ENCODE peak calls at places on chromosomes 2 and 18, in six cellular contexts. One of them, this sample, is unnamed.
A peak's percentile ranks its signal among the peaks of the same experiment; 100 is the strongest.

GRCh38 chr2:2747797-2748301 is 416.8 kb upstream of the MYT1L start:
- DNase-seq in breast epithelium: no peak
- DNase-seq in foreskin fibroblast: no peak
- DNase-seq in HFF-Myc: no peak
- DNase-seq in fibroblast of pulmonary artery: no peak
- DNase-seq in A549: no peak
- DNase-seq in this sample: peak; percentile 89

GRCh38 chr2:98915751-98916358 is 20.2 kb downstream of the CRACDL start:
- DNase-seq in breast epithelium: no peak
- DNase-seq in foreskin fibroblast: peak; percentile 47
- DNase-seq in HFF-Myc: no peak
- DNase-seq in fibroblast of pulmonary artery: peak; percentile 31
- DNase-seq in A549: no peak
- DNase-seq in this sample: peak; percentile 85

GRCh38 chr2:112836695-112837117 is at the start of gene IL1B:
- DNase-seq in breast epithelium: no peak
- DNase-seq in foreskin fibroblast: peak; percentile 50
- DNase-seq in HFF-Myc: no peak
- DNase-seq in fibroblast of pulmonary artery: peak; percentile 97
- DNase-seq in A549: no peak
- DNase-seq in this sample: peak; percentile 91

GRCh38 chr2:174085781-174086180 is 120.6 kb upstream of the SP3 start:
- DNase-seq in breast epithelium: no peak
- DNase-seq in foreskin fibroblast: no peak
- DNase-seq in HFF-Myc: no peak
- DNase-seq in fibroblast of pulmonary artery: no peak
- DNase-seq in A549: no peak
- DNase-seq in this sample: no peak

GRCh38 chr18:77068321-77068841 is 64.2 kb downstream of the MBP start:
- DNase-seq in breast epithelium: no peak
- DNase-seq in foreskin fibroblast: no peak
- DNase-seq in HFF-Myc: no peak
- DNase-seq in fibroblast of pulmonary artery: peak; percentile 59
- DNase-seq in A549: no peak
- DNase-seq in this sample: peak; percentile 70

GRCh38 chr18:31393286-31393685 is 16.7 kb downstream of the DSG4 start:
- DNase-seq in breast epithelium: no peak
- DNase-seq in foreskin fibroblast: no peak
- DNase-seq in HFF-Myc: no peak
- DNase-seq in fibroblast of pulmonary artery: no peak
- DNase-seq in A549: no peak
- DNase-seq in this sample: no peak

GRCh38 chr2:221420245-221420644 is 151.9 kb downstream of the EPHA4 start:
- DNase-seq in breast epithelium: no peak
- DNase-seq in foreskin fibroblast: no peak
- DNase-seq in HFF-Myc: no peak
- DNase-seq in fibroblast of pulmonary artery: no peak
- DNase-seq in A549: no peak
- DNase-seq in this sample: no peak

GRCh38 chr18:60543646-60544045 is 171.1 kb upstream of the MC4R start:
- DNase-seq in breast epithelium: no peak
- DNase-seq in foreskin fibroblast: no peak
- DNase-seq in HFF-Myc: no peak
- DNase-seq in fibroblast of pulmonary artery: no peak
- DNase-seq in A549: no peak
- DNase-seq in this sample: no peak

GRCh38 chr2:156452971-156453370 is 16.8 kb downstream of the GPD2 start:
- DNase-seq in breast epithelium: no peak
- DNase-seq in foreskin fibroblast: no peak
- DNase-seq in HFF-Myc: no peak
- DNase-seq in fibroblast of pulmonary artery: no peak
- DNase-seq in A549: no peak
- DNase-seq in this sample: no peak

GRCh38 chr2:231621051-231621879 is 28.6 kb downstream of the TEX44 start:
- DNase-seq in breast epithelium: peak; percentile 82
- DNase-seq in foreskin fibroblast: no peak
- DNase-seq in HFF-Myc: no peak
- DNase-seq in fibroblast of pulmonary artery: peak; percentile 52
- DNase-seq in A549: no peak
- DNase-seq in this sample: peak; percentile 62

GRCh38 chr2:106080955-106081354 is 113.1 kb downstream of the UXS1 start:
- DNase-seq in breast epithelium: no peak
- DNase-seq in foreskin fibroblast: no peak
- DNase-seq in HFF-Myc: no peak
- DNase-seq in fibroblast of pulmonary artery: no peak
- DNase-seq in A549: no peak
- DNase-seq in this sample: no peak

GRCh38 chr2:44572196-44572900 is 210.6 kb downstream of the CAMKMT start:
- DNase-seq in breast epithelium: no peak
- DNase-seq in foreskin fibroblast: no peak
- DNase-seq in HFF-Myc: peak; percentile 9
- DNase-seq in fibroblast of pulmonary artery: no peak
- DNase-seq in A549: no peak
- DNase-seq in this sample: peak; percentile 86

GRCh38 chr18:61980355-61980754 is 87.5 kb upstream of the RNF152 start:
- DNase-seq in breast epithelium: no peak
- DNase-seq in foreskin fibroblast: no peak
- DNase-seq in HFF-Myc: no peak
- DNase-seq in fibroblast of pulmonary artery: peak; percentile 65
- DNase-seq in A549: no peak
- DNase-seq in this sample: peak; percentile 25

GRCh38 chr2:227198866-227199265 is 34.4 kb downstream of the COL4A3 start:
- DNase-seq in breast epithelium: no peak
- DNase-seq in foreskin fibroblast: no peak
- DNase-seq in HFF-Myc: no peak
- DNase-seq in fibroblast of pulmonary artery: no peak
- DNase-seq in A549: no peak
- DNase-seq in this sample: no peak

GRCh38 chr18:63848159-63848558 is 39.3 kb upstream of the SERPINB2 start:
- DNase-seq in breast epithelium: no peak
- DNase-seq in foreskin fibroblast: peak; percentile 34
- DNase-seq in HFF-Myc: peak; percentile 44
- DNase-seq in fibroblast of pulmonary artery: peak; percentile 73
- DNase-seq in A549: peak; percentile 7
- DNase-seq in this sample: peak; percentile 84

GRCh38 chr2:239328306-239329191 is 72.3 kb downstream of the HDAC4 start:
- DNase-seq in breast epithelium: no peak
- DNase-seq in foreskin fibroblast: peak; percentile 45
- DNase-seq in HFF-Myc: peak; percentile 26
- DNase-seq in fibroblast of pulmonary artery: peak; percentile 95
- DNase-seq in A549: no peak
- DNase-seq in this sample: no peak

GRCh38 chr2:3197308-3197707 is 180.3 kb downstream of the EIPR1 start:
- DNase-seq in breast epithelium: no peak
- DNase-seq in foreskin fibroblast: no peak
- DNase-seq in HFF-Myc: no peak
- DNase-seq in fibroblast of pulmonary artery: no peak
- DNase-seq in A549: no peak
- DNase-seq in this sample: no peak

GRCh38 chr18:7626922-7627440 is 59.9 kb downstream of the PTPRM start:
- DNase-seq in breast epithelium: no peak
- DNase-seq in foreskin fibroblast: peak; percentile 66
- DNase-seq in HFF-Myc: peak; percentile 72
- DNase-seq in fibroblast of pulmonary artery: peak; percentile 62
- DNase-seq in A549: peak; percentile 62
- DNase-seq in this sample: peak; percentile 49

GRCh38 chr2:151097118-151097517 is 164.5 kb downstream of the RBM43 start:
- DNase-seq in breast epithelium: no peak
- DNase-seq in foreskin fibroblast: no peak
- DNase-seq in HFF-Myc: no peak
- DNase-seq in fibroblast of pulmonary artery: no peak
- DNase-seq in A549: no peak
- DNase-seq in this sample: no peak

DNA sequence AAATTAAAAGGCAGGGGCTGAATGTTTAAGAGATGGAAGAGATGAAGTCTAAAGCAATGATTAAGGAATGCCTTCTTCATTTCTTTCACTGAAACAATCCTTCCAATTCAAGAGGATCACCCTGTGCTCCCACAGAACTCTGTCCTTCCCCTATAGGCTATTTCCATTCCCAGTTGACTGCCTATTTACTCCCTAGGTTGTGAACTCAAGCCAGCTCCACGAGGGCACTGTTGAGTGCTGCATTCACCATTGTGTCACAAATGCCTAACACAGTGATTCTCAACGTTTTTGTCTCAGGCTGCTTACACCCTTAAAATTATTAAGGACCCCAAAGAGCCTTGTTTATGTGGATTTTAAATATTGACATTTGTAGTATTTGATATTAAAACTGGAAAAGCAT is 112.4 kb downstream of the AOX1 start:
- DNase-seq in breast epithelium: no peak
- DNase-seq in foreskin fibroblast: no peak
- DNase-seq in HFF-Myc: no peak
- DNase-seq in fibroblast of pulmonary artery: no peak
- DNase-seq in A549: no peak
- DNase-seq in this sample: no peak
- H3K4me3 ChIP-seq in breast epithelium: no peak overlapping the region
- H3K4me3 ChIP-seq in foreskin fibroblast: no peak overlapping the region
- H3K4me3 ChIP-seq in HFF-Myc: no peak overlapping the region
- H3K4me3 ChIP-seq in fibroblast of pulmonary artery: no peak overlapping the region
- H3K4me3 ChIP-seq in A549: no peak overlapping the region
- H3K4me3 ChIP-seq in this sample: no peak overlapping the region

DNA sequence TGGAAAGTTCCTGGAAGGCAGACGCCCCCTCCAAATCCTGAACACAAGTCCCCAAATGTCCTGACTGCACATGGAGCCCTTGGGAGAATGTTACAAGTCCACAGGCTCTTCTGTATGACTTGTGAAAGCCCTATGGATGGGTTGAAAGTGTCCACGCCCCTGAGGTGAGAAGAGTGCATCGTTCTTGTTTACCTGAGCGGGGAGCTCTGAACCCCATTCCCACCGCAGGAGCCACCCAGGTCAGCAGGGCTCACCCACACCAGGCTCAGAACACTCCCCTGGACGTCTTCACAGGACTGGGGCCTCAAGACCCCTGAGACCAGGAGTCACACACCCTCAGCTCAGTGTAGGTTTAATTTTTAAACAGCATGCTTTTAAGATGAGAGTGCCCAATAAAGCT is 84.2 kb upstream of the TMEM18 start:
- DNase-seq in breast epithelium: no peak
- DNase-seq in foreskin fibroblast: no peak
- DNase-seq in HFF-Myc: no peak
- DNase-seq in fibroblast of pulmonary artery: no peak
- DNase-seq in A549: no peak
- DNase-seq in this sample: no peak
- TF ChIP-seq CTCF in breast epithelium: no peak
- TF ChIP-seq CTCF in foreskin fibroblast: no peak
- TF ChIP-seq CTCF in HFF-Myc: no peak
- TF ChIP-seq CTCF in fibroblast of pulmonary artery: no peak
- TF ChIP-seq CTCF in A549: no peak
- TF ChIP-seq CTCF in this sample: no peak

DNA sequence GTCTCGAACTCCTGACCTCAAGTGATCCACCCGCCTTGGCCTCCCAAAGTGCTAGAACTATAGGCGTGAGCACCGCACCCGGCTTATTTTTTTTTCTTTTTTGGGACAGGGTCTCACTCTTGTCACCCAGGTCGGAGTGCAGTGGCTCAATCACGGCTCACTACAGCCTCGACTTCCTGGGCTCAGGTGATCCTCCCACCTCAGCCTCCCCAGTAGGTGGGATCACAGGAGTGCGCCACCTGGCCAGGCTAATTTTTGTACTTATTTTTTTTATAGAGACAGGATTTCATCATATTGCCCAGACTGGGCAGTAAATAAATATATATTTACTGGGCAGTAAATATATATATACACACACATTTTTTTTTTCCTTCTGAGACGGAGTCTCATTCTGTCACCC is 2.6 kb downstream of the ATP5F1A start:
- DNase-seq in breast epithelium: no peak
- DNase-seq in foreskin fibroblast: no peak
- DNase-seq in HFF-Myc: no peak
- DNase-seq in fibroblast of pulmonary artery: no peak
- DNase-seq in A549: no peak
- DNase-seq in this sample: no peak
- H3K4me3 ChIP-seq in breast epithelium: peak overlapping the region; percentile 46
- H3K4me3 ChIP-seq in foreskin fibroblast: no peak overlapping the region
- H3K4me3 ChIP-seq in HFF-Myc: peak overlapping the region; percentile 20
- H3K4me3 ChIP-seq in fibroblast of pulmonary artery: no peak overlapping the region
- H3K4me3 ChIP-seq in A549: no peak overlapping the region
- H3K4me3 ChIP-seq in this sample: no peak overlapping the region

DNA sequence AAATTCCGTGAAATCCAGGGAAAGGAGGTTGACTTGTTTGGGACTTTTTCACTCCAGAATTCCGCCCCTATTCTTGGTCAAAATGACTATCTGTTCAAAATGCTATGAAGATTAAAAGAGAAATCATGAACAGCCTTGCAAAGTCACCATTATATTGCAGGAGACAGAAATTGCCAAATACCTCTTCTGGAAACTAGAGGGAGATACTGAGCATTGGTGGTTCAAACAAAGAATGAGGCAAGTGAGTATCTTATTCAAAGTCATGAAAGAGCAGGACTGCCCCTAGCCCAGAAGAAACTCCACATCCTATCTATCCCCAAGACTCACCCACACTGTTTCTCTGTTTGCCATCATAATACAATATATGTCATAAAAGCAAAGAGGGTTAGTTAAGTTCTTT is 862.3 kb upstream of the POU3F3 start:
- DNase-seq in breast epithelium: no peak
- DNase-seq in foreskin fibroblast: no peak
- DNase-seq in HFF-Myc: no peak
- DNase-seq in fibroblast of pulmonary artery: no peak
- DNase-seq in A549: no peak
- DNase-seq in this sample: no peak
- TF ChIP-seq CTCF in breast epithelium: no peak
- TF ChIP-seq CTCF in foreskin fibroblast: no peak
- TF ChIP-seq CTCF in HFF-Myc: no peak
- TF ChIP-seq CTCF in fibroblast of pulmonary artery: no peak
- TF ChIP-seq CTCF in A549: peak; percentile 19
- TF ChIP-seq CTCF in this sample: no peak

DNA sequence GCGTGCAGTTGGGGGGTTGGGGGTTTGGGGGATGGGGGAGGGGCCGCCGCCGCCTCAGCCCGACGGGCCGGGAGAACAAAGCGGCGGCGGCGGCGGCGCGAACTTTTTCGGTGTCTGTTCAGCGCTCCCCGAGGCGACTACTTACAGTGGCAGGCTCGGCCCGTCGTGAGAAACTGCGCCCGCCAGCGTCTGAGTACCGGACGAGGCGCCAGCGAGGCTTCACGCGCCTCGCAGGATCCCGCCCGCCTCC is 172 bp downstream of the PRKD3 start:
- DNase-seq in breast epithelium: no peak
- DNase-seq in foreskin fibroblast: no peak
- DNase-seq in HFF-Myc: no peak
- DNase-seq in fibroblast of pulmonary artery: peak; percentile 81
- DNase-seq in A549: no peak
- DNase-seq in this sample: peak; percentile 68
- H3K4me3 ChIP-seq in breast epithelium: peak overlapping the region; percentile 94
- H3K4me3 ChIP-seq in foreskin fibroblast: peak overlapping the region; percentile 83
- H3K4me3 ChIP-seq in HFF-Myc: peak overlapping the region; percentile 88
- H3K4me3 ChIP-seq in fibroblast of pulmonary artery: peak overlapping the region; percentile 77
- H3K4me3 ChIP-seq in A549: peak overlapping the region; percentile 71
- H3K4me3 ChIP-seq in this sample: peak overlapping the region; percentile 83